ENCODE peak calls at places on chromosomes 3 and 15, in eight cellular contexts. V, R, T, G, P, F, X and K are unnamed samples.

GRCh38 chr3:196287066-196287404 is 491 bp downstream of the PCYT1A start:
- DNase-seq in F (no peak), V (no peak), G (peak), T (no peak), R (peak), X (no peak), P (no peak), K (no peak)

GRCh38 chr15:89385596-89386242 is 51.1 kb upstream of the POLG start:
- DNase-seq in F (no peak), V (no peak), G (no peak), T (no peak), X (no peak), P (no peak), R (peak), K (no peak)

GRCh38 chr3:194736277-194736895 is 50.7 kb downstream of the FAM43A start:
- DNase-seq in V (no peak), R (no peak), P (no peak), T (no peak), G (peak), X (no peak), F (no peak), K (no peak)

GRCh38 chr3:177516130-177517011 is 319.1 kb upstream of the TBL1XR1 start:
- DNase-seq in G (no peak), V (peak), R (peak), F (no peak), T (no peak), X (peak), P (no peak), K (no peak)

GRCh38 chr15:58469432-58470353 is 37.9 kb downstream of the LIPC start:
- DNase-seq in T (no peak), G (no peak), F (no peak), P (peak), R (peak), X (peak), V (peak), K (no peak)

GRCh38 chr3:9746330-9746729 is 3.4 kb upstream of the OGG1 start:
- DNase-seq in G (no peak), P (no peak), V (no peak), F (no peak), T (no peak), R (peak), X (peak), K (no peak)

GRCh38 chr3:193702967-193703366 is 110.0 kb downstream of the OPA1 start:
- DNase-seq in X (peak), V (peak), T (no peak), G (no peak), R (peak), F (no peak), P (no peak), K (no peak)

GRCh38 chr3:191499307-191500125 is 38.6 kb downstream of the PYDC2 start:
- DNase-seq in G (no peak), T (peak), P (no peak), R (peak), V (no peak), F (no peak), X (peak), K (no peak)

GRCh38 chr3:88433572-88433971 is 283.8 kb downstream of the C3orf38 start:
- DNase-seq in X (no peak), F (no peak), R (no peak), V (no peak), G (peak), T (no peak), P (no peak), K (no peak)

GRCh38 chr3:133487920-133488540 is 85.5 kb upstream of the CDV3 start:
- DNase-seq in V (no peak), F (no peak), P (no peak), G (no peak), X (no peak), T (peak), R (no peak), K (no peak)

GRCh38 chr3:11930084-11930483 is 74.1 kb upstream of the SYN2 start:
- DNase-seq in T (no peak), R (no peak), X (no peak), P (no peak), V (no peak), F (no peak), G (no peak), K (no peak)

GRCh38 chr3:15964605-15965061 is 166.9 kb upstream of the ANKRD28 start:
- DNase-seq in G (no peak), X (no peak), V (no peak), F (no peak), R (peak), T (no peak), P (no peak), K (no peak)

GRCh38 chr3:183537295-183537730 is 18.2 kb downstream of the KLHL6 start:
- DNase-seq in P (no peak), T (no peak), F (no peak), V (no peak), G (no peak), R (peak), X (peak), K (no peak)

GRCh38 chr3:9401986-9402385 is 4.6 kb downstream of the SETD5 start:
- DNase-seq in F (no peak), X (no peak), T (no peak), R (no peak), G (no peak), V (no peak), P (no peak), K (no peak)

GRCh38 chr3:134093906-134094305 is 64.2 kb upstream of the SLCO2A1 start:
- DNase-seq in R (no peak), G (no peak), V (no peak), F (no peak), P (no peak), X (no peak), T (no peak), K (no peak)

GRCh38 chr3:179695672-179696313 is 43.0 kb downstream of the USP13 start:
- DNase-seq in F (no peak), T (no peak), X (no peak), P (no peak), R (no peak), G (no peak), V (no peak), K (no peak)

GRCh38 chr15:64067564-64068030 is 21.3 kb upstream of the DAPK2 start:
- DNase-seq in G (peak), T (peak), X (no peak), R (peak), P (no peak), V (no peak), F (no peak), K (peak)

GRCh38 chr3:69867941-69868505 is 128.8 kb downstream of the MITF start:
- DNase-seq in V (no peak), X (no peak), F (no peak), T (no peak), R (no peak), P (no peak), G (no peak), K (no peak)

GRCh38 chr15:58933311-58934113 is at the start of gene SLTM:
- DNase-seq in X (peak), R (peak), P (peak), G (peak), T (peak), F (peak), V (peak), K (peak)

GRCh38 chr3:112131111-112131510 is 1.9 kb downstream of the GCSAM start:
- DNase-seq in P (no peak), G (peak), V (no peak), X (no peak), T (no peak), R (no peak), F (no peak), K (no peak)

GRCh38 chr3:23665741-23666140 is 140.0 kb upstream of the UBE2E1 start:
- DNase-seq in G (no peak), P (no peak), T (no peak), F (no peak), X (no peak), V (no peak), R (peak), K (no peak)

GRCh38 chr3:181383760-181384159 is 328.0 kb upstream of the SOX2 start:
- DNase-seq in P (no peak), F (no peak), G (peak), T (no peak), X (no peak), R (no peak), V (no peak), K (no peak)

GRCh38 chr3:173583496-173583895 is 186.0 kb downstream of the NLGN1 start:
- DNase-seq in R (no peak), G (no peak), T (no peak), P (no peak), V (no peak), F (no peak), X (no peak), K (no peak)

GRCh38 chr15:42736178-42736792 is 643 bp downstream of the CDAN1 start:
- DNase-seq in X (no peak), R (peak), F (no peak), G (peak), T (no peak), V (no peak), P (no peak), K (no peak)

GRCh38 chr15:42273900-42274692 is 863 bp upstream of the TMEM87A start:
- DNase-seq in V (no peak), G (peak), T (peak), P (no peak), R (peak), X (no peak), F (peak), K (peak)

GRCh38 chr3:72690646-72691045 is 157.6 kb downstream of the SHQ1 start:
- DNase-seq in X (peak), T (no peak), V (no peak), F (no peak), P (no peak), G (no peak), R (no peak), K (no peak)

GRCh38 chr3:172151610-172152293 is 112.4 kb downstream of the FNDC3B start:
- DNase-seq in X (no peak), R (no peak), V (no peak), T (no peak), P (no peak), F (no peak), G (no peak), K (no peak)

GRCh38 chr3:185056908-185057307 is 96.0 kb downstream of the C3orf70 start:
- DNase-seq in X (no peak), R (no peak), F (no peak), P (no peak), T (no peak), G (no peak), V (no peak), K (no peak)

GRCh38 chr3:37935756-37936666 is 54.6 kb upstream of the VILL start:
- DNase-seq in R (peak), F (no peak), G (no peak), P (peak), X (peak), T (no peak), V (peak), K (no peak)

GRCh38 chr15:51077565-51078153 is 17.0 kb downstream of the TNFAIP8L3 start:
- DNase-seq in G (peak), X (no peak), R (peak), V (no peak), F (no peak), T (peak), P (no peak), K (peak)

GRCh38 chr3:129690406-129690805 is 83.9 kb upstream of the PLXND1 start:
- DNase-seq in G (peak), V (no peak), F (no peak), T (no peak), X (peak), R (peak), P (peak), K (no peak)

GRCh38 chr3:100340527-100340926 is 6.0 kb downstream of the NIT2 start:
- DNase-seq in P (no peak), F (no peak), T (no peak), R (no peak), V (no peak), X (no peak), G (no peak), K (no peak)

GRCh38 chr3:29280675-29281264 is at the start of gene RBMS3:
- DNase-seq in G (peak), P (peak), T (peak), F (peak), V (peak), R (peak), X (peak), K (peak)

GRCh38 chr3:141353652-141354495 is 14.4 kb upstream of the ZBTB38 start:
- DNase-seq in T (no peak), R (no peak), G (no peak), P (no peak), X (no peak), V (no peak), F (no peak), K (no peak)

GRCh38 chr15:59846100-59846499 is 157.0 kb upstream of the BNIP2 start:
- DNase-seq in P (no peak), F (no peak), X (no peak), R (no peak), T (no peak), G (no peak), V (no peak), K (no peak)

GRCh38 chr3:160133757-160134156 is 91.5 kb upstream of the C3orf80 start:
- DNase-seq in V (no peak), G (no peak), T (peak), P (peak), X (no peak), F (no peak), R (no peak), K (no peak)
- TF ChIP-seq CTCF in V (no peak), G (no peak), T (no peak), P (peak), X (peak), F (no peak), R (peak), K (no peak)

DNA sequence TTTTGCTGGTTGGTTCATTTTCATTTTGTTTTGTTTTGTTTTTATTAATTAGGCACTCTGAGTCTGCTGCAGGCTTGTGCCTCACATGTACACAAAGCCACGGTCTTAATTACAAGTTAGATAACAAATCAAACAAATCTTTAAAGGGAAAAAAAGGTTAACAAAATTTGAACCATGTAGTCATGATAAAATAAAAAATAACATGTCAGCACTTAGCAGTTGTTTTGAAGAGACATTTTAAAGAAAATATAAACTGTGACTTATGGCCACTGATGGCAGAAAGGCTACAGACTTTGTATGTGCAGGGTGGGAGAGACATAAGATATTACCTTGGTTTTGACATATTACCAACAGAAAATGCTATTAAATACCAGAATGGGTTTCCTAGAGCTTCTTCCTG is 1035.4 kb downstream of the TUSC7 start:
- DNase-seq in T (no peak), V (no peak), X (no peak), R (no peak), G (no peak), F (no peak), P (no peak), K (no peak)
- TF ChIP-seq CTCF in T (no peak), V (no peak), X (no peak), R (no peak), G (no peak), F (no peak), P (no peak), K (no peak)

GRCh38 chr15:101501703-101502373 is 12.3 kb upstream of the PCSK6 start:
- DNase-seq in X (no peak), R (no peak), F (no peak), V (no peak), T (peak), G (peak), P (peak), K (no peak)
- TF ChIP-seq CTCF in X (peak), R (peak), F (peak), V (peak), T (peak), G (peak), P (peak), K (no peak)

GRCh38 chr15:29937956-29938355 is 115.7 kb upstream of the TJP1 start:
- DNase-seq in T (no peak), P (no peak), V (no peak), R (peak), G (no peak), F (no peak), X (no peak), K (no peak)

GRCh38 chr15:29933043-29933442 is 110.8 kb upstream of the TJP1 start:
- DNase-seq in R (no peak), G (no peak), X (no peak), F (no peak), T (no peak), V (no peak), P (no peak), K (no peak)

GRCh38 chr15:29936353-29937049 is 114.2 kb upstream of the TJP1 start:
- DNase-seq in X (no peak), P (no peak), V (no peak), T (no peak), R (no peak), F (no peak), G (no peak), K (no peak)

GRCh38 chr15:29934251-29934650 is 112.0 kb upstream of the TJP1 start:
- DNase-seq in X (no peak), G (no peak), R (peak), P (no peak), T (no peak), F (no peak), V (no peak), K (no peak)

DNA sequence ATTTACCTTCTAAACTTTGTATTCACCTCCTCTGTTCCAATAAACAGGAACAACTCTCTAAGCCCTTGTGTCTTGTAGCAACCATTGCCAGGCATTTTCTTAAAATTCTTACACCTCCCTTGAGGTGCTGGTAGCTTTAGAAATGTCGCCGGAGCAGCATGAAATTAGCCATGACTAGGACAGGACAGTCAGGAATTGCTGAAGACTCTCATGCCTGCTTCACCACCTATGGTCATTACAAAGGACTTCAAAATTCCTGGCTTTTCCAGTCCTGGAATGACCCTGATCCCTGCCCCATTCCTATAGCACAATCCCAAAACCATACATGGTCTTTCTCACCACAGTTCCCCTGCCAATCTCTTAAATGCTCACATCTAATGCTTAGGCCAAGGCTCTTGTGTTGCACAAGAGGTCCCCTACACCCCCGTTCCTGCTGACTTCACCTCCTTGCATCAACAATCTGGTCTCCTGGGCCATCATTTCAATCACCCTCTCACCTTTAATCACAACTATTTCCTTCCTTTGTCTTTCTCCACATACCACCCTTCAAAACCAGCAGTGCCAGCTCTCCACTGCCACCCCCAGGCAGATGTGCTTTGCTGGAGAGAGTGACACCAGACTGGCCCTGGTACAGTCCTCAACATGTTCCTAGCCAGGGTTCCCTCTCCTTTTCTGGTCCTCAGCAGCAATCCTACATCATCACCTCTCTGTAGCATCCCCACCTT is 113.2 kb upstream of the TJP1 start:
- DNase-seq in P (no peak), T (peak), G (peak), R (no peak), X (no peak), F (no peak), V (no peak), K (no peak)
- TF ChIP-seq CTCF in P (peak), T (no peak), G (peak), R (no peak), X (peak), F (no peak), V (no peak), K (no peak)

DNA sequence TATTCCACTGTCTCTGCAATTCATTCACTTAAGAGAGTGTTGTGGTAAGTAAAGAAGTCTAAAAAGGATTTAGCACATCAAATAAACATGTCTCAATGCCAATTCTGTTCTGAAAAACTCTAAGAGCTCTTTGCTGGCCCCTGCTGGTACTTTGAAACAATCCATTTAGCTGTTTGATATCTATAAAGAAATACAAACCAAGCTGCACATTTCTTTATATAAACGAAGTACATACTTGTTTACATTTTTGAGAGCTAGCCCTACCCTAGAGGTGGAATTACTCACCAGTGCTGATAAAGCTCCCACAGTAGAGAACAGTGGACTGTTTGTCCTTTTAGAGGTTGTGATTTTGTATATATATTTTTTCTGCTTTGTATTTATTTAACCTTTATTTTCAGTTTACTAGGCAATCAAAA is 75.5 kb downstream of the NEDD4 start:
- DNase-seq in V (peak), F (no peak), T (no peak), X (peak), R (peak), P (peak), G (peak), K (no peak)
- TF ChIP-seq CTCF in V (peak), F (no peak), T (no peak), X (peak), R (peak), P (peak), G (peak), K (no peak)

GRCh38 chr3:79871656-79872055 is 103.9 kb upstream of the ROBO1 start:
- DNase-seq in T (no peak), P (no peak), G (no peak), R (peak), F (no peak), V (no peak), X (no peak), K (no peak)
- TF ChIP-seq CTCF in T (no peak), P (no peak), G (no peak), R (no peak), F (no peak), V (no peak), X (no peak), K (no peak)

GRCh38 chr15:52466134-52466701 is 62.5 kb downstream of the MYO5A start:
- DNase-seq in F (no peak), P (no peak), R (no peak), X (no peak), T (peak), G (peak), V (no peak), K (no peak)
- TF ChIP-seq CTCF in F (no peak), P (no peak), R (no peak), X (no peak), T (no peak), G (peak), V (no peak), K (no peak)